ENCODE peak calls at places on chromosomes 6 and 20, in eight cellular contexts. K is fibroblast of lung; U is cardiac fibroblast; E is naive thymus-derived CD4-positive, alpha-beta T cell; G is stromal cell of bone marrow; J is CD4-positive, alpha-beta T cell; I is naive B cell; P is neural crest cell. M is an unnamed sample.

GRCh38 chr6:97440590-97441176 is 157.7 kb upstream of the MMS22L start:
- DNase-seq in E (no peak), U (peak), G (peak), K (peak), P (peak), I (no peak), J (no peak), M (peak)

GRCh38 chr6:164243012-164243610 is 828.6 kb downstream of the QKI start:
- DNase-seq in U (no peak), K (no peak), I (no peak), P (no peak), E (no peak), G (no peak), J (no peak), M (no peak)

GRCh38 chr6:157548635-157549467 is 167.9 kb downstream of the ZDHHC14 start:
- DNase-seq in K (no peak), P (no peak), U (no peak), I (peak), J (no peak), E (no peak), G (no peak), M (no peak)

GRCh38 chr6:73733791-73734190 is 37.8 kb downstream of the CD109 start:
- DNase-seq in K (no peak), J (no peak), U (no peak), I (no peak), G (no peak), P (no peak), E (no peak), M (no peak)

GRCh38 chr6:14452567-14453527 is 335.3 kb downstream of the CD83 start:
- DNase-seq in E (peak), G (no peak), I (peak), U (no peak), K (peak), P (no peak), J (peak), M (no peak)

GRCh38 chr20:24406761-24407550 is 62.5 kb upstream of the SYNDIG1 start:
- DNase-seq in J (no peak), G (no peak), I (no peak), P (no peak), U (peak), E (no peak), K (peak), M (no peak)

GRCh38 chr20:17530716-17531536 is at the start of gene BFSP1:
- DNase-seq in K (peak), I (peak), P (peak), G (peak), U (peak), J (peak), E (no peak), M (peak)

GRCh38 chr6:38180586-38180985 is 361.1 kb downstream of the ZFAND3 start:
- DNase-seq in E (no peak), U (no peak), J (no peak), I (no peak), K (no peak), G (no peak), P (no peak), M (no peak)

GRCh38 chr6:56335733-56336132 is 88.4 kb upstream of the COL21A1 start:
- DNase-seq in K (peak), P (no peak), G (peak), I (no peak), U (peak), J (no peak), E (no peak), M (no peak)

GRCh38 chr20:20304942-20305341 is 63.0 kb upstream of the INSM1 start:
- DNase-seq in J (no peak), P (no peak), K (no peak), U (no peak), I (no peak), E (no peak), G (no peak), M (no peak)

GRCh38 chr20:36004045-36004444 is 35.7 kb downstream of the CNBD2 start:
- DNase-seq in I (no peak), K (no peak), G (peak), P (no peak), J (no peak), U (peak), E (no peak), M (no peak)

GRCh38 chr6:167100241-167100674 is 22.6 kb upstream of the CCR6 start:
- DNase-seq in K (no peak), G (no peak), J (no peak), U (no peak), E (no peak), I (no peak), P (no peak), M (no peak)

GRCh38 chr6:38554700-38555413 is 84.9 kb downstream of the BTBD9 start:
- DNase-seq in G (peak), U (peak), J (no peak), K (peak), P (no peak), I (no peak), E (no peak), M (no peak)

GRCh38 chr6:26379236-26380139 is 3.4 kb upstream of the BTN2A2 start:
- DNase-seq in G (no peak), E (no peak), U (no peak), J (no peak), P (no peak), I (no peak), K (no peak), M (no peak)

GRCh38 chr6:159680104-159680503 is 12.9 kb downstream of the SOD2 start:
- DNase-seq in G (no peak), K (peak), P (no peak), I (no peak), E (no peak), J (no peak), U (no peak), M (no peak)

GRCh38 chr20:47878601-47879004 is 93.3 kb upstream of the SULF2 start:
- DNase-seq in K (no peak), I (no peak), U (peak), E (no peak), P (no peak), G (no peak), J (no peak), M (no peak)

GRCh38 chr6:136160255-136160654 is 89.9 kb downstream of the MTFR2 start:
- DNase-seq in J (no peak), E (no peak), K (no peak), G (no peak), I (no peak), U (no peak), P (no peak), M (no peak)

GRCh38 chr6:139882234-139882633 is 507.8 kb upstream of the CITED2 start:
- DNase-seq in E (no peak), I (no peak), P (no peak), U (peak), G (no peak), K (peak), J (no peak), M (no peak)

GRCh38 chr6:168104636-168105035 is 25.6 kb upstream of the FRMD1 start:
- DNase-seq in K (no peak), G (no peak), U (no peak), E (no peak), J (no peak), P (no peak), I (no peak), M (no peak)

GRCh38 chr6:6987749-6988148 is 120.0 kb upstream of the RREB1 start:
- DNase-seq in E (no peak), J (no peak), K (no peak), I (no peak), U (no peak), G (no peak), P (no peak), M (no peak)

GRCh38 chr20:24698189-24698588 is 228.8 kb downstream of the SYNDIG1 start:
- DNase-seq in U (no peak), E (no peak), P (no peak), K (no peak), I (peak), G (no peak), J (no peak), M (no peak)

GRCh38 chr6:68575765-68576439 is 59.2 kb upstream of the ADGRB3 start:
- DNase-seq in G (no peak), P (peak), K (peak), I (no peak), U (no peak), E (no peak), J (no peak), M (peak)

GRCh38 chr6:8905647-8906231 is 470.4 kb upstream of the SLC35B3 start:
- DNase-seq in G (no peak), U (no peak), E (no peak), P (no peak), I (no peak), J (no peak), K (no peak), M (no peak)

GRCh38 chr6:32627831-32628230 is 9.4 kb upstream of the HLA-DQA1 start:
- DNase-seq in E (no peak), U (peak), I (peak), G (no peak), J (no peak), K (no peak), P (no peak), M (no peak)

GRCh38 chr20:23254034-23254433 is 96.6 kb upstream of the NXT1 start:
- DNase-seq in I (no peak), E (no peak), J (no peak), G (no peak), K (no peak), P (no peak), U (no peak), M (no peak)

GRCh38 chr6:34526241-34526972 is 29.7 kb downstream of the SPDEF start:
- DNase-seq in E (no peak), G (no peak), K (no peak), P (no peak), I (no peak), U (no peak), J (no peak), M (no peak)

GRCh38 chr6:45445749-45446454 is 68.2 kb upstream of the SUPT3H start:
- DNase-seq in U (peak), G (peak), E (no peak), I (no peak), P (no peak), J (no peak), K (peak), M (no peak)

GRCh38 chr6:105981002-105981887 is 104.9 kb upstream of the PRDM1 start:
- DNase-seq in U (no peak), J (peak), G (no peak), E (peak), I (no peak), P (no peak), K (peak), M (no peak)

GRCh38 chr6:106916891-106917290 is 57.6 kb downstream of the CD24 start:
- DNase-seq in U (no peak), J (no peak), E (no peak), I (no peak), G (no peak), K (no peak), P (no peak), M (no peak)

GRCh38 chr6:100453701-100454521 is 10.8 kb downstream of the SIM1 start:
- DNase-seq in E (no peak), J (no peak), U (no peak), G (no peak), P (no peak), I (no peak), K (no peak), M (no peak)

GRCh38 chr6:28794175-28795002 is 129.4 kb downstream of the TRIM27 start:
- DNase-seq in E (no peak), G (no peak), P (no peak), U (peak), J (no peak), I (no peak), K (peak), M (no peak)

GRCh38 chr20:48791666-48792071 is 36.1 kb downstream of the PREX1 start:
- DNase-seq in K (peak), E (no peak), U (peak), P (no peak), I (no peak), J (no peak), G (peak), M (no peak)

GRCh38 chr6:69232506-69233194 is 564.2 kb downstream of the LMBRD1 start:
- DNase-seq in U (peak), G (peak), J (peak), K (peak), P (peak), I (no peak), E (no peak), M (no peak)

GRCh38 chr6:140436023-140436811 is 1061.8 kb upstream of the CITED2 start:
- DNase-seq in J (no peak), I (no peak), K (peak), G (no peak), U (peak), P (no peak), E (no peak), M (no peak)

GRCh38 chr20:38057351-38057972 is 23.9 kb downstream of the RPRD1B start:
- DNase-seq in E (peak), K (peak), G (peak), P (peak), J (peak), U (peak), I (peak), M (peak)

GRCh38 chr6:143594647-143595046 is 83.1 kb upstream of the PHACTR2 start:
- DNase-seq in J (no peak), E (no peak), U (peak), G (no peak), I (no peak), K (peak), P (no peak), M (no peak)

GRCh38 chr20:38724603-38725457 is 544 bp downstream of the SLC32A1 start:
- DNase-seq in I (no peak), U (no peak), K (no peak), G (no peak), E (no peak), P (no peak), J (no peak), M (no peak)

GRCh38 chr6:111971866-111972532 is 81.9 kb upstream of the CCN6 start:
- DNase-seq in P (no peak), K (peak), G (peak), E (no peak), I (no peak), U (peak), J (no peak), M (no peak)

GRCh38 chr6:67875877-67876383 is 759.2 kb upstream of the ADGRB3 start:
- DNase-seq in P (no peak), E (no peak), G (no peak), K (no peak), J (no peak), I (no peak), U (no peak), M (no peak)